ENCODE peak calls at places on chromosomes 5 and 9, in four cellular contexts. B is cardiac fibroblast, U is prostate gland, Z is A549. O is an unnamed sample.

GRCh38 chr9:87497080-87497603 is 525 bp upstream of the DAPK1 start:
- DNase-seq in Z (no peak), B (no peak), U (no peak), O (no peak)

GRCh38 chr9:134666801-134667200 is 25.2 kb downstream of the COL5A1 start:
- DNase-seq in B (peak; percentile 66), Z (no peak), U (no peak), O (no peak)

GRCh38 chr5:176784218-176785165 is 25.9 kb upstream of the UNC5A start:
- DNase-seq in Z (peak; percentile 89), B (peak; percentile 95), U (no peak), O (peak; percentile 55)

GRCh38 chr5:17213938-17214337 is 3.5 kb upstream of the BASP1 start:
- DNase-seq in Z (no peak), B (no peak), U (no peak), O (no peak)

GRCh38 chr5:7437836-7438235 is 41.9 kb downstream of the ADCY2 start:
- DNase-seq in B (no peak), Z (no peak), U (no peak), O (no peak)

GRCh38 chr9:21030389-21031035 is 928 bp downstream of the HACD4 start:
- DNase-seq in U (no peak), Z (no peak), B (peak; percentile 56), O (no peak)

GRCh38 chr5:63963080-63963735 is 963 bp upstream of the HTR1A start:
- DNase-seq in B (peak; percentile 85), Z (peak; percentile 28), U (no peak), O (peak; percentile 44)

GRCh38 chr5:142202282-142202681 is 93.7 kb downstream of the NDFIP1 start:
- DNase-seq in B (peak; percentile 91), U (no peak), Z (no peak), O (no peak)

GRCh38 chr5:86716121-86716520 is 98.4 kb downstream of the COX7C start:
- DNase-seq in U (no peak), B (no peak), Z (no peak), O (no peak)

GRCh38 chr5:17217421-17218352 is at the start of gene BASP1:
- DNase-seq in B (peak; percentile 78), U (peak; percentile 85), Z (peak; percentile 60), O (no peak)

GRCh38 chr9:134245179-134245578 is 80.8 kb upstream of the RNU6ATAC start:
- DNase-seq in B (no peak), Z (no peak), U (no peak), O (no peak)

GRCh38 chr9:78144008-78144381 is 91.9 kb upstream of the CEP78 start:
- DNase-seq in B (no peak), Z (no peak), U (no peak), O (no peak)

GRCh38 chr9:109014267-109015025 is 1.1 kb upstream of the CTNNAL1 start:
- DNase-seq in B (peak; percentile 78), Z (no peak), U (no peak), O (no peak)

GRCh38 chr5:16669776-16670175 is 53.0 kb upstream of the RETREG1 start:
- DNase-seq in U (no peak), B (peak; percentile 77), Z (no peak), O (no peak)

GRCh38 chr9:130399768-130400167 is 45.0 kb upstream of the ASS1 start:
- DNase-seq in Z (no peak), B (no peak), U (no peak), O (no peak)

GRCh38 chr5:82091617-82092016 is 119.8 kb downstream of the ATG10 start:
- DNase-seq in B (no peak), U (no peak), Z (no peak), O (no peak)

GRCh38 chr5:59178071-59178470 is 595.2 kb downstream of the RAB3C start:
- DNase-seq in B (no peak), Z (no peak), U (no peak), O (no peak)

GRCh38 chr5:124881333-124881732 is 134.9 kb upstream of the ZNF608 start:
- DNase-seq in B (no peak), U (no peak), Z (no peak), O (no peak)

GRCh38 chr5:137361275-137361674 is 137.9 kb downstream of the SPOCK1 start:
- DNase-seq in B (peak; percentile 59), Z (no peak), U (no peak), O (no peak)

GRCh38 chr9:121156263-121156731 is 45.4 kb downstream of the RAB14 start:
- DNase-seq in U (peak; percentile 46), Z (no peak), B (peak; percentile 78), O (no peak)

GRCh38 chr5:11617080-11617479 is 287.2 kb downstream of the CTNND2 start:
- DNase-seq in U (no peak), Z (no peak), B (no peak), O (no peak)

GRCh38 chr5:141969783-141970741 is 1.2 kb downstream of the RNF14 start:
- DNase-seq in Z (peak; percentile 55), U (no peak), B (peak; percentile 45), O (no peak)

DNA sequence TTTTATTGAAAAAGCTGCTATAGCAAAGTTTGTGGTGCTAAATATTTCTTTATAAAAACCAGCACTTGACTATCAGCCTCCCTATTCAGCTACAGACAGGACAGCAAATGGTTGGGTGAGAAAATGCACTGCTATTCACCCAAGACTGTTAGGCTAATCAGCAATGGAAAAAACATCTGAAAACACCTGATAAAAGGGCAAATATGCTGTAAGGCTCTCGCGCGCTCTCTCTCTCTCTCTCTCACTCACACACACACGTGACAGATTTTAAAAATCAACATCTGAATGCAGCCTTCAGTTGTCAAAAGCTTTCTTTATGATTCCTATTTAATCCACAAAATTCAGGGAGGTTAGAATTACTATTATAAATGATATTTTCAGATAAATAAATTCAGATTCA is 80.2 kb downstream of the HTR4 start:
- DNase-seq in Z (no peak), U (no peak), B (no peak), O (no peak)
- TF ChIP-seq CTCF in Z (no peak), U (no peak), B (no peak), O (no peak)

GRCh38 chr9:81266086-81266485 is 423.3 kb downstream of the TLE1 start:
- DNase-seq in U (no peak), B (peak; percentile 36), Z (no peak), O (no peak)

GRCh38 chr9:81266674-81267073 is 422.7 kb downstream of the TLE1 start:
- DNase-seq in Z (no peak), U (no peak), B (peak; percentile 68), O (no peak)

GRCh38 chr9:81268048-81268447 is 421.3 kb downstream of the TLE1 start:
- DNase-seq in U (no peak), Z (no peak), B (peak; percentile 67), O (no peak)

GRCh38 chr9:81264516-81264915 is 424.8 kb downstream of the TLE1 start:
- DNase-seq in Z (no peak), U (no peak), B (peak; percentile 80), O (no peak)
- TF ChIP-seq CTCF in Z (no peak), U (no peak), B (no peak), O (no peak)

DNA sequence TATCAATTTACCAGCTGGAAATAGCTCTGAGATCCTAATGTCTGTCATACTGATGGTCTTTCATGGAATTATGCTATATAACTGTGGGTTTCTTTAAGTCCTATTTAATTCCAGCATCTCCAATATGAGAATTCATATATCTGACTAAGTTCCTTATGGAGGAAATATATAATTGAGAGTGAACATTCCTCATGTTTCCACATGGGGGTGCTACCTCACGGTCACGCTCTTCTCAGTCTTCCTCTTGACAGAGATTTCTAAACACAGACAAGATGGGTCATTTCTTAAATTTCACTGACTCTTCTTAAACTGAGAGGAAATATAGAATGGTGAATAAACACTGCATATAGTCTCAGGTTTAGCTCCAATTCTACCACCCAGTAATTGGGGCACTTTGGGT is 212.1 kb downstream of the SLF1 start:
- DNase-seq in U (no peak), B (peak; percentile 55), Z (no peak), O (no peak)
- TF ChIP-seq CTCF in U (no peak), B (peak; percentile 49), Z (peak; percentile 9), O (no peak)

GRCh38 chr5:912356-913091 is 19.8 kb downstream of the TRIP13 start:
- DNase-seq in U (peak; percentile 27), B (peak; percentile 97), Z (peak; percentile 96), O (no peak)
- TF ChIP-seq CTCF in U (no peak), B (peak; percentile 32), Z (peak; percentile 47), O (no peak)

GRCh38 chr5:79077680-79078365 is 8.3 kb downstream of the BHMT2 start:
- DNase-seq in U (no peak), B (no peak), Z (no peak), O (no peak)

GRCh38 chr5:79086116-79086515 is 16.5 kb downstream of the BHMT2 start:
- DNase-seq in B (no peak), U (no peak), Z (no peak), O (no peak)

GRCh38 chr5:79080804-79081203 is 11.2 kb downstream of the BHMT2 start:
- DNase-seq in U (no peak), Z (no peak), B (no peak), O (no peak)

GRCh38 chr5:79076819-79077218 is 7.3 kb downstream of the BHMT2 start:
- DNase-seq in B (no peak), U (no peak), Z (no peak), O (no peak)

GRCh38 chr5:79081779-79082178 is 12.2 kb downstream of the BHMT2 start:
- DNase-seq in B (no peak), Z (no peak), U (no peak), O (no peak)
- TF ChIP-seq CTCF in B (no peak), Z (no peak), U (no peak), O (no peak)

DNA sequence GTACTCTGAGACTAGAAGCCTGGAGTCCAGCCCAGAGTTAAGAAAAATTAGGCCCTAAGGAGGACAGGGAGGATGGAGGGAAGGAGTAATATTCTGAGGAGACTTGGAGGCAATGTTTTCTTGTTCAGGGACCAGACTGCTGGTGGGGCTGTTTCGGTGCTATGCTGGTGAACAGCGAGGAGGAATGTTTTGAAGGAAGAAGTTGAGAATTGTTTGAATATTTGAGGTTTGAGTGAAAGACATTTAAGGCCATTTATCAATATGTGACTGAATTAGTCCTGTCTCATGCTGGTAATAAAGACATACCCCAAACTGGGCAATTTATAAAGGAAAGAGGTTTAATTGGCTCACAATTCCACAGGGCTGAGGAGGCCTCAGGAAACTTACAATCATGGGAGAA is 552.5 kb upstream of the DAB2 start:
- DNase-seq in U (no peak), Z (no peak), B (no peak), O (no peak)
- TF ChIP-seq CTCF in U (no peak), Z (no peak), B (no peak), O (no peak)

O was measured in Calu3.